ENCODE peak calls at places on chromosomes 16 and 17, in five cellular contexts. V, X, F, P and S are unnamed samples.

GRCh38 chr16:50309527-50310307 is 43.4 kb downstream of the ADCY7 start:
- DNase-seq in V (peak), X (no peak), F (no peak), P (no peak), S (no peak)

GRCh38 chr17:17052462-17053221 is 10.4 kb downstream of the MPRIP start:
- DNase-seq in V (peak), X (no peak), F (no peak), P (no peak), S (no peak)

GRCh38 chr17:47967607-47968252 is 3.2 kb upstream of the CDK5RAP3 start:
- DNase-seq in V (no peak), X (no peak), F (peak), P (peak), S (no peak)

GRCh38 chr17:66533572-66533971 is 231.2 kb downstream of the PRKCA start:
- DNase-seq in V (peak), X (peak), F (no peak), P (no peak), S (no peak)

GRCh38 chr16:5571446-5571845 is 473.9 kb upstream of the EEF2KMT start:
- DNase-seq in V (no peak), X (no peak), F (no peak), P (no peak), S (no peak)

GRCh38 chr16:78768723-78769122 is 669.3 kb downstream of the WWOX start:
- DNase-seq in V (no peak), X (no peak), F (no peak), P (no peak), S (no peak)

GRCh38 chr17:42928714-42929496 is 28.3 kb downstream of the G6PC1 start:
- DNase-seq in V (peak), X (peak), F (peak), P (peak), S (peak)

GRCh38 chr16:75070055-75070841 is 46.3 kb downstream of the LDHD start:
- DNase-seq in V (peak), X (no peak), F (peak), P (no peak), S (no peak)

GRCh38 chr17:49086649-49087048 is 45.9 kb upstream of the B4GALNT2 start:
- DNase-seq in V (no peak), X (no peak), F (no peak), P (no peak), S (no peak)

GRCh38 chr16:22887445-22887844 is 73.5 kb downstream of the HS3ST2 start:
- DNase-seq in V (no peak), X (no peak), F (no peak), P (no peak), S (no peak)

GRCh38 chr17:55322451-55322985 is 57.8 kb downstream of the HLF start:
- DNase-seq in V (no peak), X (no peak), F (no peak), P (no peak), S (no peak)

GRCh38 chr17:29163563-29163962 is 16.6 kb downstream of the MYO18A start:
- DNase-seq in V (no peak), X (no peak), F (no peak), P (no peak), S (no peak)

GRCh38 chr17:50314456-50315011 is 31.4 kb upstream of the XYLT2 start:
- DNase-seq in V (no peak), X (no peak), F (no peak), P (no peak), S (no peak)

GRCh38 chr16:21284414-21284813 is 6.3 kb upstream of the CRYM start:
- DNase-seq in V (no peak), X (no peak), F (no peak), P (no peak), S (no peak)

GRCh38 chr17:998111-998510 is 1.2 kb downstream of the TIMM22 start:
- DNase-seq in V (no peak), X (no peak), F (no peak), P (no peak), S (no peak)

GRCh38 chr17:992933-993332 is 4.0 kb upstream of the TIMM22 start:
- DNase-seq in V (no peak), X (no peak), F (no peak), P (no peak), S (no peak)

GRCh38 chr17:1000597-1001490 is 3.9 kb downstream of the TIMM22 start:
- DNase-seq in V (no peak), X (no peak), F (no peak), P (no peak), S (no peak)

GRCh38 chr17:1001640-1002411 is 4.9 kb downstream of the TIMM22 start:
- DNase-seq in V (no peak), X (no peak), F (no peak), P (no peak), S (no peak)

GRCh38 chr17:996554-997344 is at the start of gene TIMM22:
- DNase-seq in V (peak), X (peak), F (peak), P (peak), S (peak)
- TF ChIP-seq EP300 in V (no peak), X (peak), F (no peak), P (no peak), S (no peak)

GRCh38 chr17:37742762-37743611 is 1.9 kb downstream of the HNF1B start:
- DNase-seq in V (no peak), X (peak), F (peak), P (peak), S (no peak)
- TF ChIP-seq CTCF in V (no peak), X (no peak), F (no peak), P (no peak), S (no peak)

DNA sequence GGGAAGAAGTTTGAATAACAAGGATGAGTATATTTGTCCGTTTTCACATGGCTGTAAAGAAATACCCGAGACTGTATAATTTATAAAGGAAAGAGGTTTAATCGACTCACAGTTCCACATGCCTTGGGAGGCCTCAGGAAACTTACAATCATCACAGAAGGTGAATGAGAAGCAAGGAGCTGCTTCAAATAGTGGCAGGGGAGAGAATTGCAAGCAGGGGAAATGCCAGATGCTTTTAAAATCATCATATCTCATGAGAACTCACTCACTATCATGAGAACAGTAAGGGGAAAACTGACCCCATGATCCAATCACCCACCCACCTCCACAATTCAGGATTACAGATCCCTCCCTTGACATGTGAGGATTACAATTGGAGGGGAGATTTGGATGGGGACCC is 212.8 kb upstream of the CDH8 start:
- DNase-seq in V (no peak), X (no peak), F (no peak), P (no peak), S (no peak)
- TF ChIP-seq EP300 in V (no peak), X (no peak), F (no peak), P (no peak), S (no peak)

GRCh38 chr17:2982854-2983636 is 80.4 kb downstream of the OR1D5 start:
- DNase-seq in V (peak), X (no peak), F (peak), P (peak), S (no peak)
- TF ChIP-seq CTCF in V (peak), X (no peak), F (peak), P (peak), S (peak)

GRCh38 chr17:40615295-40615988 is 32.2 kb downstream of the SMARCE1 start:
- DNase-seq in V (no peak), X (peak), F (peak), P (peak), S (peak)
- TF ChIP-seq EP300 in V (no peak), X (no peak), F (no peak), P (no peak), S (no peak)

GRCh38 chr16:90022209-90023077 is 3.2 kb upstream of the DBNDD1 start:
- DNase-seq in V (peak), X (peak), F (peak), P (peak), S (peak)
- TF ChIP-seq CTCF in V (no peak), X (no peak), F (no peak), P (no peak), S (no peak)

GRCh38 chr17:72715906-72716572 is 376.4 kb downstream of the SLC39A11 start:
- DNase-seq in V (no peak), X (no peak), F (peak), P (no peak), S (no peak)
- TF ChIP-seq EP300 in V (no peak), X (no peak), F (peak), P (no peak), S (no peak)

GRCh38 chr16:84749072-84749471 is 49.3 kb downstream of the USP10 start:
- DNase-seq in V (no peak), X (no peak), F (no peak), P (no peak), S (no peak)
- TF ChIP-seq CTCF in V (no peak), X (peak), F (no peak), P (no peak), S (no peak)

DNA sequence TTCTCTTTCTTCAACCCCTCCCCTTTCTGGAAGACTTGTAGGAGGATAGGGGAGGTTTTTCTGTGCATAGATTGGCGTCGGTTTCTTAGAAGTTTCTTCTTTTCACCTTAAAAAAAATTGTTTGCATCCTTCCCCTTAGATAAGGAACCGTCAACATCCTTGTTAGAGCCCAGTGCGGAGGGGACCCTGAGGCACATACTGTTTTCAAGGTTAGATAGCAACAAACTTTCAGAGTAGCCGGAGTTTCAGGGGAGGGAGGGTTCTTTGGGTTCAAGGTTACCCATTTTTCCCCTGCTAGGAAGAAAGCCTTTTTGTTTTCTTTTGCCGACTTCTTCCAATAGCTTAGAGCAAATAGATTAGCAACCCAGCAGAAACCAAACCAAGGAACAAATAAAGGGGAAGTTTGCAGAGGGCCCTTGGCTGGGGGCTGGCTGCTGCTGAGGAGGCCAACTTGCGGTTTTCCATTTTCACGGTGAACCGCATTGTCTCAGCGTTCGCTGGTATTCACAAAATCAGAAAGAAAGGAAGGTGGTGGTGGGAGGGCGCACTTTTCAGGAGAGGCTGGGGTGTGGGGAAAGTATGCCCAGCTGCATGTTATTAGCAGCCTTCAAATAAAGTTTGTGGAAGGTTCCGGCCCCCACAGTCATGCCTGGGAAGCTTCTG is 28.8 kb downstream of the MSI2 start:
- DNase-seq in V (no peak), X (no peak), F (no peak), P (peak), S (no peak)
- TF ChIP-seq EP300 in V (no peak), X (no peak), F (no peak), P (no peak), S (no peak)